ENCODE peak calls at places on chromosome X, in seven cellular contexts. R is upper lobe of left lung, B is A549, K is K562, O is suprapubic skin, W is sigmoid colon, X is SK-N-SH. U is an unnamed sample. For H3K4me1, the result is how much of the 10 kb centered on the place peaks cover.

GRCh38 chrX:13761606-13762005 is 27.1 kb downstream of the OFD1 start:
- DNase-seq in O (no peak), W (no peak), R (no peak), K (peak), B (no peak), X (peak), U (no peak)

GRCh38 chrX:153968754-153969124 is 2.9 kb downstream of the HCFC1 start:
- DNase-seq in R (peak), W (peak), X (no peak), K (no peak), B (no peak), O (no peak), U (no peak)

GRCh38 chrX:112849010-112849409 is 8.4 kb upstream of the AMOT start:
- DNase-seq in B (no peak), K (no peak), R (no peak), O (no peak), X (peak), W (no peak), U (no peak)

GRCh38 chrX:53440631-53441517 is 6.7 kb upstream of the HSD17B10 start:
- DNase-seq in W (peak), X (peak), K (no peak), R (peak), B (peak), O (peak), U (peak)

GRCh38 chrX:15973299-15973698 is 118.7 kb upstream of the AP1S2 start:
- DNase-seq in W (no peak), K (peak), X (peak), O (no peak), R (peak), B (peak), U (no peak)

GRCh38 chrX:30275498-30275897 is 28.6 kb downstream of the MAGEB1 start:
- DNase-seq in B (no peak), X (no peak), O (no peak), K (no peak), W (no peak), R (no peak), U (no peak)

GRCh38 chrX:47366051-47366722 is 4.2 kb upstream of the ZNF157 start:
- DNase-seq in O (peak), B (peak), R (peak), W (peak), K (peak), X (peak), U (peak)

GRCh38 chrX:88853925-88854324 is 106.9 kb downstream of the CPXCR1 start:
- DNase-seq in W (no peak), B (no peak), O (no peak), X (no peak), R (no peak), K (no peak), U (no peak)

GRCh38 chrX:106331606-106332005 is 163.5 kb downstream of the PWWP3B start:
- DNase-seq in K (no peak), O (no peak), B (no peak), W (no peak), R (no peak), X (no peak), U (no peak)

GRCh38 chrX:747176-747575 is 116.6 kb downstream of the SHOX start:
- DNase-seq in B (no peak), W (no peak), O (peak), K (no peak), R (no peak), X (no peak), U (no peak)

GRCh38 chrX:56733459-56734046 is 4.5 kb downstream of the NBDY start:
- DNase-seq in B (peak), K (peak), X (peak), W (peak), R (peak), O (no peak), U (peak)

GRCh38 chrX:41382699-41383645 is 49.0 kb downstream of the DDX3X start:
- DNase-seq in K (no peak), O (no peak), X (no peak), B (no peak), W (no peak), R (peak), U (no peak)

GRCh38 chrX:21383546-21383945 is 9.3 kb downstream of the CNKSR2 start:
- DNase-seq in B (no peak), W (no peak), X (no peak), K (no peak), R (no peak), O (no peak), U (no peak)
- H3K4me1 ChIP-seq in B (under half), W (under half), X (under half), K (under half), R (under half), O (under half), U (under half)

GRCh38 chrX:70423937-70424336 is 823 bp downstream of the GDPD2 start:
- DNase-seq in W (no peak), R (no peak), X (no peak), O (no peak), K (no peak), B (no peak), U (no peak)

GRCh38 chrX:70424801-70425200 is 1.7 kb downstream of the GDPD2 start:
- DNase-seq in R (no peak), O (no peak), W (no peak), X (no peak), K (no peak), B (no peak), U (no peak)

GRCh38 chrX:70421618-70422017 is 1.5 kb upstream of the GDPD2 start:
- DNase-seq in X (no peak), B (no peak), W (no peak), O (no peak), K (no peak), R (no peak), U (no peak)

GRCh38 chrX:70426286-70427278 is 3.5 kb downstream of the GDPD2 start:
- DNase-seq in O (no peak), B (no peak), X (no peak), K (no peak), R (no peak), W (no peak), U (no peak)

GRCh38 chrX:70422886-70423336 is at the start of gene GDPD2:
- DNase-seq in W (no peak), K (no peak), B (no peak), R (no peak), O (no peak), X (peak), U (peak)
- TF ChIP-seq EP300 in W (no peak), K (no peak), B (no peak), R (no peak), O (no peak), X (no peak), U (no peak)

GRCh38 chrX:2514131-2514530 is 13.4 kb upstream of the DHRSX start:
- DNase-seq in X (no peak), B (no peak), O (no peak), R (no peak), K (no peak), W (no peak), U (no peak)
- H3K4me1 ChIP-seq in X (under half), B (under half), O (under half), R (under half), K (under half), W (under half), U (under half)

DNA sequence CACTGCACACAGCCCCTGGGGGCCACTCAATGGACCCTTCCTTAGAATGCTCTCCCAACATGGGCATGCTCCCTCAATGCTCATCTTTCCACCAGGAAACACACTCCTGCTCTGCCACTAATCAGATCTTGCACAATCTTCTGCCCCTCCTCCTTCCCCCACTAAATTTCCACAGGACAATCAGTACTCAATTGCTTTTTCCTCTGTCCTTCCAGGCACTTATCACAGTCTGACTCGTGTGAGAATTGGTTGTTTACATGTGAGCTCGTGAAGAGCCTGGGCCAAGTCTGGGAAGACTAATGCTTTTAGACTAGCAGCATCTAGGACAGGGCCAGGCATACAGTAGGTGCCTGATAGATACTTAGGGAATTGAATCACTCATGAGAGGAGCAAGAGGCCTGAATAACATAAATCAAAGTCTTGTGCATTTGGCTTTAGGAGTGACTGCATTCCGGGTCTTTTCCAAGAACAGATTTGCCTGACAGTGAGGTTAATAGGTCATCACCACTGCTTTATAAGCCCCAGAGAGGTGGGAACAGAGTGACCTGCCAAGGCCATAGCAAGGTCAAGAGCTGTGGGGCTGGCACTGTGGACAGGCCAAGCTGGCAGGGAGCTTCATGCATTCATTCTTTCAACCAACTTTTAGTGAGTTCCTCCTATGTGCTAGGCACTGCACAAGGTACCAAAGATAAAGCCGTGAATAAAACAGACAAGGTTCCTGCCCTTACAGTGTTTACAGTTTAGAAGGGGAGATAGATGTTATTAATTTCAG is 55.0 kb downstream of the PRPS1 start:
- DNase-seq in X (no peak), R (peak), O (no peak), W (peak), K (no peak), B (no peak), U (peak)
- TF ChIP-seq EP300 in X (no peak), R (peak), O (peak), W (peak), K (no peak), B (no peak), U (no peak)

U was measured in stomach.